ENCODE peak calls at places on chromosomes 2 and 18, in seven cellular contexts. L is SK-N-SH, E is GM23338, Z is OCI-LY7, G is PC-3, S is HCT116, O is hepatocyte. B is an unnamed sample.

GRCh38 chr18:54958711-54959625 is at the start of gene CCDC68:
- DNase-seq in S (no peak), Z (no peak), L (no peak), E (peak), G (peak), O (peak), B (peak)

GRCh38 chr2:113407446-113408099 is 29.9 kb upstream of the ZNG1B start:
- DNase-seq in G (peak), E (peak), L (no peak), O (peak), S (peak), Z (peak), B (no peak)

GRCh38 chr2:96933528-96933927 is 52.9 kb downstream of the FAM178B start:
- DNase-seq in E (no peak), S (no peak), O (no peak), L (peak), Z (no peak), G (no peak), B (peak)

GRCh38 chr2:40451926-40452605 is at the start of gene SLC8A1:
- DNase-seq in E (peak), O (peak), L (peak), S (no peak), G (no peak), Z (peak), B (peak)

GRCh38 chr18:3932285-3932684 is 482.3 kb downstream of the TGIF1 start:
- DNase-seq in O (no peak), Z (no peak), E (no peak), L (no peak), S (no peak), G (no peak), B (no peak)

GRCh38 chr2:121197369-121198091 is 87.5 kb downstream of the TFCP2L1 start:
- DNase-seq in E (no peak), L (no peak), Z (no peak), G (peak), O (peak), S (no peak), B (no peak)

GRCh38 chr18:1541478-1541877 is 636.8 kb downstream of the ADCYAP1 start:
- DNase-seq in S (no peak), L (no peak), E (no peak), G (no peak), Z (no peak), O (no peak), B (no peak)

GRCh38 chr18:33781429-33781828 is 203.4 kb downstream of the ASXL3 start:
- DNase-seq in Z (no peak), G (no peak), L (no peak), E (no peak), S (no peak), O (no peak), B (no peak)

GRCh38 chr18:36931116-36931515 is 102.2 kb downstream of the KIAA1328 start:
- DNase-seq in Z (no peak), L (no peak), E (no peak), O (no peak), G (no peak), S (no peak), B (peak)

GRCh38 chr18:65409266-65409665 is 341.5 kb upstream of the CDH7 start:
- DNase-seq in S (no peak), L (no peak), O (no peak), G (no peak), E (no peak), Z (no peak), B (no peak)

GRCh38 chr18:53496028-53496427 is 728.4 kb downstream of the MBD2 start:
- DNase-seq in G (no peak), L (no peak), S (no peak), O (no peak), Z (no peak), E (no peak), B (no peak)

GRCh38 chr2:159438720-159439353 is 152.3 kb upstream of the WDSUB1 start:
- DNase-seq in L (no peak), Z (no peak), E (no peak), S (no peak), G (no peak), O (no peak), B (no peak)

GRCh38 chr18:38611036-38611964 is 1045.7 kb upstream of the CELF4 start:
- DNase-seq in S (no peak), G (no peak), Z (no peak), E (no peak), O (no peak), L (no peak), B (no peak)

GRCh38 chr2:96090527-96090926 is 25.8 kb downstream of the ADRA2B start:
- DNase-seq in Z (no peak), S (no peak), O (peak), E (no peak), L (no peak), G (peak), B (no peak)

GRCh38 chr18:55439036-55439435 is 149.0 kb downstream of the TCF4 start:
- DNase-seq in O (no peak), L (no peak), Z (no peak), E (peak), G (no peak), S (no peak), B (peak)

GRCh38 chr18:5914016-5914415 is 18.7 kb upstream of the TMEM200C start:
- DNase-seq in G (no peak), O (no peak), E (no peak), S (no peak), L (no peak), Z (no peak), B (no peak)

GRCh38 chr2:55901322-55901721 is 22.3 kb downstream of the EFEMP1 start:
- DNase-seq in E (no peak), O (peak), L (no peak), G (peak), Z (no peak), S (no peak), B (no peak)

GRCh38 chr2:117980783-117981676 is 32.8 kb downstream of the CCDC93 start:
- DNase-seq in L (no peak), E (no peak), Z (no peak), O (peak), S (no peak), G (peak), B (no peak)

GRCh38 chr2:20452551-20452950 is 5.7 kb downstream of the RHOB start:
- DNase-seq in L (no peak), S (no peak), O (no peak), E (peak), Z (no peak), G (peak), B (peak)
- TF ChIP-seq CTCF in L (peak), S (peak), O (peak), E (no peak), Z (no peak), G (no peak), B (peak)

GRCh38 chr2:100178864-100179263 is 36.5 kb upstream of the AFF3 start:
- DNase-seq in L (peak), Z (no peak), O (no peak), S (no peak), G (no peak), E (no peak), B (no peak)
- TF ChIP-seq EZH2phosphoT487 in L (no peak), Z (no peak), O (no peak), S (no peak), G (no peak), E (no peak), B (no peak)

GRCh38 chr2:215535726-215536125 is 99.9 kb upstream of the FN1 start:
- DNase-seq in L (no peak), O (no peak), Z (no peak), E (no peak), G (peak), S (no peak), B (no peak)

GRCh38 chr2:215532844-215533243 is 97.0 kb upstream of the FN1 start:
- DNase-seq in Z (no peak), G (no peak), O (no peak), S (no peak), E (no peak), L (no peak), B (no peak)

GRCh38 chr2:215537621-215538020 is 101.8 kb upstream of the FN1 start:
- DNase-seq in E (peak), Z (no peak), L (no peak), O (peak), G (peak), S (no peak), B (no peak)

GRCh38 chr2:215536476-215536875 is 100.6 kb upstream of the FN1 start:
- DNase-seq in E (no peak), G (peak), L (no peak), S (no peak), Z (no peak), O (no peak), B (no peak)

DNA sequence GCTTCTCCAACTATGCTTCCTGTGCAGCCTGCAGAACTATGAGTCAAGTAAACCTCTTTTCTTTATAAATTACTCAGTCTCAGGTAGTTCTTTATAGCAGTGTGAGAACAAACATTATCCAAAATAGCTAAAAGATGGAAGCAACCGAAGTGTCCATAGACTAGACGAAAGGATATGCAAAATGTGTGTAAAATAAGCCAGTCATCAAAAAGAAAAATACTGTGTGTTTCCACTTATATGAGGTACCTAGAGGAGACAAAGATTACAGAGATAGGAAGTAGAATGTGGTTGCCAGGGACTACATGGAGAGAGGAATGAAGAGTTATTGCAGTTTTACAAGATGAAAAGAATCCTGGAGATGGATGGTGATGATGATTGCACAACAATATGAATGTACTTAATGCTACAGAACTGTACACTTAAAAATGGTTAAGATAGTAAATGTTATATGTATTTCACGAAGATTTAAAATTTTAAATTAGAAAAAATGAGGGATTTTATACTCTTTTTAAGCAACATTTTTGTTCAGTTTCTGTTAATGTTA is 99.3 kb upstream of the FN1 start:
- DNase-seq in S (no peak), E (no peak), Z (no peak), G (peak), O (peak), L (no peak), B (no peak)
- H3K4me3 ChIP-seq in S (no peak), E (no peak), Z (no peak), G (no peak), O (no peak), L (no peak), B (no peak)

DNA sequence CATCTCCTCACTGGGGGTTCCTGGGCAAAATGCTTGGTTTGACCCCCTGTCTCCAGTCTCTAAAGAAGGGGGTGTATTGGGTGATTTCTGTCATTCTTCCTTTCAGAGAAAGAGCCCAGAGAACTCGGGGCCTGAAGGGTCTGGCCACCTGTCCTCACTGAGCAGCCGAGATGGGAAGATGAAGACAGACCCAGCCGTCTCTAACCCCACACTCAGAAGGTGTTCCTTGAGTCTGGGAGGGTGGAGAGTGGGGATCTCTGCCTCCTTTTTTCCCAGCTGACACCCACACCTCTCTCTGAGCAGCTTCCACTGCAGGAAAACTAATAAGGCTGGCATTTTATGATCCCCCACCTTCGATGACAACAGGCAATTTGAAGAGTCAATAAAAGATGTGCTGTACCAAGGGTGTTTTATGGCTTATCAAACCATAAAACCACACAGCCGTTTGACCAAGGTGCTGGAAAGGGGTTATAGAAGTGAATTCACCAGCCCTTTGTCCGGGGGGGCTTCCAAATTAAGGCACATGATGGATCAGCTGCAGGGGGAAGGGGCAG is 213.8 kb downstream of the SMAD2 start:
- DNase-seq in L (no peak), G (no peak), O (no peak), E (no peak), S (no peak), Z (no peak), B (no peak)
- TF ChIP-seq CTCF in L (no peak), G (no peak), O (no peak), E (no peak), S (no peak), Z (no peak), B (no peak)

DNA sequence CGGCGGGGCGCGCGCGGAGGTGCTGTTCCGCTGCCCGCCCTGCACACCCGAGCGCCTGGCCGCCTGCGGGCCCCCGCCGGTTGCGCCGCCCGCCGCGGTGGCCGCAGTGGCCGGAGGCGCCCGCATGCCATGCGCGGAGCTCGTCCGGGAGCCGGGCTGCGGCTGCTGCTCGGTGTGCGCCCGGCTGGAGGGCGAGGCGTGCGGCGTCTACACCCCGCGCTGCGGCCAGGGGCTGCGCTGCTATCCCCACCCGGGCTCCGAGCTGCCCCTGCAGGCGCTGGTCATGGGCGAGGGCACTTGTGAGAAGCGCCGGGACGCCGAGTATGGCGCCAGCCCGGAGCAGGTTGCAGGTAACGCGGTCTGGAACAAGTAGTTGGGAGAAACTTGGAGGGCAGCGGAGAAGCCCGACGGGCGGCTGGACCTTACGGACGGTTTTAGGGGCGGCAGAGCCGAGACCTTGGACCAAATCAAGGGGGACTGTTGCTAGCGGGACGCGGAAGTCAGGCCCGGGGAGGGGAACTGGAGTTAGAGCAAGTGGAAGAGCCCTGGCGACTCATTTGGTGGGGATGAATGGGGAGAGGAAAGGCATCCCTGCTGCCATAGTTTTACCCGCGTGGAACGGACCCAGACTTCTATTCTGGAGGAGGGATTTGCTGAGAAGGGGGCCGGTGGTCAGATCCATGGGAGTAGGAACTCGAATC is 546 bp downstream of the IGFBP2 start:
- DNase-seq in O (no peak), S (no peak), E (peak), G (peak), Z (no peak), L (peak), B (no peak)
- TF ChIP-seq EZH2phosphoT487 in O (no peak), S (no peak), E (no peak), G (no peak), Z (no peak), L (no peak), B (no peak)

GRCh38 chr2:170819941-170820646 is 3.4 kb downstream of the GAD1 start:
- DNase-seq in L (peak), O (no peak), E (peak), S (no peak), G (no peak), Z (no peak), B (peak)

GRCh38 chr2:170817999-170818293 is 1.3 kb downstream of the GAD1 start:
- DNase-seq in O (no peak), E (peak), S (no peak), G (no peak), Z (no peak), L (peak), B (peak)

GRCh38 chr2:170816499-170817246 is at the start of gene GAD1:
- DNase-seq in O (peak), L (peak), S (peak), G (peak), E (peak), Z (no peak), B (peak)

GRCh38 chr2:170817247-170817998 is 736 bp downstream of the GAD1 start:
- DNase-seq in Z (no peak), L (peak), S (no peak), G (peak), E (peak), O (no peak), B (peak)

GRCh38 chr2:170818294-170819104 is 1.8 kb downstream of the GAD1 start:
- DNase-seq in E (peak), L (no peak), O (no peak), G (no peak), S (no peak), Z (no peak), B (peak)
- H3K4me3 ChIP-seq in E (peak), L (no peak), O (no peak), G (peak), S (no peak), Z (no peak), B (peak)

DNA sequence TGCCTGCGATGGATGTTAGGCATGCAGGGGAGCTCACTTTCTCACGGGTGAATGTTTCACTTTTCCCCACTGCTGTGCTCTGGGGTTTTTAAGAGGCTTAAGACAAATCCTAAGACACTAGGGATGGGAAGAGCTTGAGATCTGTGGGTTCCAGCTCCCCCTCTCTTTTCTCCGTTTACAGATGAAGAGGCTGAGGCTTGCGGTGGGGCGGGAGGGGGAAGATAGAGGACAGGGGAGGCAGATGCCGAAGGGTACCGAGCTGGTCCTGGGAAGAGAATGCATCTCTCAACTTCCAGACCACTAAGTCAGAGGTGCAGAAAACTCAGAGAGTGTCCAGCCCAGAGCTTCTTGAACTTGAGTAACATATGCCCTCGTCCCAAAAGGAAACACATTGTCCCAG is 8.2 kb upstream of the ATOH8 start:
- DNase-seq in G (no peak), L (no peak), S (no peak), Z (no peak), E (no peak), O (no peak), B (no peak)
- TF ChIP-seq CTCF in G (no peak), L (no peak), S (no peak), Z (no peak), E (no peak), O (no peak), B (no peak)

GRCh38 chr2:71458413-71459083 is 5.2 kb downstream of the DYSF start:
- DNase-seq in L (no peak), E (no peak), Z (no peak), G (peak), O (no peak), S (no peak), B (no peak)
- TF ChIP-seq EZH2phosphoT487 in L (no peak), E (no peak), Z (no peak), G (no peak), O (no peak), S (no peak), B (no peak)

DNA sequence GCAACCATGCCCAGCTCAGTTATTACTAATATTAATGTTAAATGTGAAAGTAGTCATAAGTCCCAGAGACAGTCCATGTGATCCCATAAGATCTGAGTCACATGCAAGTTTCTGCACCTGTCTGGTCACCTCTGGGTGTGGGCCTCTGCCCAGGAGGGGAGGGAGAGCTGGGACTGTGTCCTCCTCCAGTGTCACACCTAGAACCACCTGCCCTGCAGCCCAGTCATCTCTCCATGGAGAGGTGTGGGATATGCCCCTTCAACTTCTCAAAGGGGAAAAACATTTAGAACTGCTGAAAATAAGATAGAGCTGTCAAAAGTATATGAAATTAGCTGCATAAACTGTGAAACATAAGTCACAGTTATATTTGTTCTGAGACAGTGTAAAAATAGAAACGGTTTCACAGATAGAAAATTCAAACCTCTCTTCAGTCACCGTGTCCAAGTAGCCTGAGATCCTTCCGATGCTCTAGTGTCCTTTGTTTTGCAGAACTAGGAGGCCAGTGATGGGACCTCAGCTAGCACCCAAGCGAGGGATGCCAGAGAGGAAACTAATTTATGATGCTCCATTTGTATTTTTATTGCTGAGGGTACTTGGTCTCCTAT is 55.3 kb downstream of the NGEF start:
- DNase-seq in O (no peak), L (no peak), E (no peak), S (no peak), G (peak), Z (peak), B (no peak)
- H3K4me3 ChIP-seq in O (no peak), L (no peak), E (no peak), S (no peak), G (no peak), Z (no peak), B (no peak)

GRCh38 chr2:7035884-7036283 is 118.7 kb downstream of the RNF144A start:
- DNase-seq in Z (no peak), L (no peak), S (no peak), O (no peak), G (no peak), E (no peak), B (no peak)

GRCh38 chr2:7032371-7032770 is 115.2 kb downstream of the RNF144A start:
- DNase-seq in S (no peak), E (no peak), L (no peak), O (no peak), G (no peak), Z (no peak), B (no peak)

GRCh38 chr2:7033136-7033960 is 116.1 kb downstream of the RNF144A start:
- DNase-seq in G (no peak), L (peak), Z (no peak), S (no peak), E (no peak), O (no peak), B (no peak)

GRCh38 chr2:7031424-7032245 is 114.4 kb downstream of the RNF144A start:
- DNase-seq in E (no peak), O (peak), G (peak), S (peak), Z (peak), L (no peak), B (no peak)

GRCh38 chr2:7034313-7034712 is 117.1 kb downstream of the RNF144A start:
- DNase-seq in O (peak), G (peak), E (peak), L (peak), S (no peak), Z (no peak), B (peak)
- TF ChIP-seq CTCF in O (peak), G (peak), E (no peak), L (peak), S (peak), Z (no peak), B (peak)